ENCODE peak calls at places on chromosomes 6 and 20, in seven cellular contexts. L is PC-9, I is OCI-LY7, N is psoas muscle, M is Karpas-422, H is esophagus muscularis mucosa, T is thyroid gland. X is an unnamed sample.

GRCh38 chr6:24936641-24937317 is 1.0 kb upstream of the RIPOR2 start:
- DNase-seq in L (no peak), I (no peak), N (no peak), M (peak; percentile 73), H (no peak), T (peak; percentile 51), X (no peak)

GRCh38 chr20:60101201-60101893 is 143.1 kb downstream of the CDH26 start:
- DNase-seq in L (no peak), I (no peak), N (no peak), M (no peak), H (no peak), T (peak; percentile 53), X (no peak)

GRCh38 chr6:122839477-122839876 is 50.4 kb downstream of the SMPDL3A start:
- DNase-seq in L (peak; percentile 54), I (peak; percentile 41), N (no peak), M (peak; percentile 82), H (no peak), T (peak; percentile 56), X (no peak)

GRCh38 chr6:126267621-126268020 is 72.3 kb upstream of the CENPW start:
- DNase-seq in L (no peak), I (no peak), N (no peak), M (peak; percentile 34), H (no peak), T (no peak), X (no peak)

GRCh38 chr6:113585246-113585645 is 271.9 kb upstream of the MARCKS start:
- DNase-seq in L (no peak), I (no peak), N (no peak), M (no peak), H (no peak), T (no peak), X (no peak)

GRCh38 chr20:2116170-2116940 is 14.7 kb downstream of the STK35 start:
- DNase-seq in L (no peak), I (no peak), N (no peak), M (no peak), H (no peak), T (no peak), X (no peak)

GRCh38 chr20:33689493-33689892 is 3.3 kb upstream of the E2F1 start:
- DNase-seq in L (no peak), I (no peak), N (no peak), M (no peak), H (no peak), T (no peak), X (no peak)

GRCh38 chr6:107653183-107653580 is 163.3 kb downstream of the SOBP start:
- DNase-seq in L (no peak), I (no peak), N (peak; percentile 56), M (no peak), H (no peak), T (no peak), X (no peak)

GRCh38 chr20:2312876-2313275 is 17.1 kb downstream of the TGM3 start:
- DNase-seq in L (no peak), I (no peak), N (no peak), M (no peak), H (no peak), T (no peak), X (no peak)

GRCh38 chr20:41456341-41456740 is 89.7 kb upstream of the EMILIN3 start:
- DNase-seq in L (no peak), I (no peak), N (no peak), M (no peak), H (no peak), T (no peak), X (no peak)

GRCh38 chr6:10330515-10330914 is 84.4 kb downstream of the TFAP2A start:
- DNase-seq in L (no peak), I (no peak), N (no peak), M (no peak), H (no peak), T (no peak), X (no peak)

GRCh38 chr20:47795214-47795667 is 10.0 kb upstream of the SULF2 start:
- DNase-seq in L (peak; percentile 97), I (no peak), N (peak; percentile 49), M (no peak), H (no peak), T (peak; percentile 39), X (no peak)

GRCh38 chr6:116847234-116847633 is 18.4 kb upstream of the GPRC6A start:
- DNase-seq in L (no peak), I (peak; percentile 30), N (no peak), M (peak; percentile 76), H (no peak), T (no peak), X (no peak)

GRCh38 chr6:12404651-12405050 is 114.5 kb downstream of the EDN1 start:
- DNase-seq in L (no peak), I (no peak), N (no peak), M (no peak), H (no peak), T (no peak), X (no peak)

GRCh38 chr20:36969050-36969449 is 17.5 kb upstream of the SAMHD1 start:
- DNase-seq in L (no peak), I (no peak), N (no peak), M (no peak), H (no peak), T (no peak), X (no peak)

GRCh38 chr6:52496609-52497008 is 76.5 kb downstream of the EFHC1 start:
- DNase-seq in L (no peak), I (peak; percentile 58), N (no peak), M (no peak), H (no peak), T (no peak), X (no peak)

GRCh38 chr6:152458648-152459047 is 178.5 kb downstream of the SYNE1 start:
- DNase-seq in L (no peak), I (no peak), N (no peak), M (no peak), H (no peak), T (no peak), X (no peak)

GRCh38 chr20:43507150-43508080 is at the start of gene L3MBTL1:
- DNase-seq in L (peak; percentile 80), I (no peak), N (peak; percentile 38), M (no peak), H (no peak), T (peak; percentile 74), X (no peak)

GRCh38 chr6:131258816-131259476 is 123.7 kb downstream of the AKAP7 start:
- DNase-seq in L (no peak), I (no peak), N (no peak), M (no peak), H (no peak), T (peak; percentile 4), X (no peak)

GRCh38 chr6:127690092-127690491 is 113.1 kb downstream of the C6orf58 start:
- DNase-seq in L (peak; percentile 0), I (no peak), N (no peak), M (no peak), H (no peak), T (no peak), X (no peak)

DNA sequence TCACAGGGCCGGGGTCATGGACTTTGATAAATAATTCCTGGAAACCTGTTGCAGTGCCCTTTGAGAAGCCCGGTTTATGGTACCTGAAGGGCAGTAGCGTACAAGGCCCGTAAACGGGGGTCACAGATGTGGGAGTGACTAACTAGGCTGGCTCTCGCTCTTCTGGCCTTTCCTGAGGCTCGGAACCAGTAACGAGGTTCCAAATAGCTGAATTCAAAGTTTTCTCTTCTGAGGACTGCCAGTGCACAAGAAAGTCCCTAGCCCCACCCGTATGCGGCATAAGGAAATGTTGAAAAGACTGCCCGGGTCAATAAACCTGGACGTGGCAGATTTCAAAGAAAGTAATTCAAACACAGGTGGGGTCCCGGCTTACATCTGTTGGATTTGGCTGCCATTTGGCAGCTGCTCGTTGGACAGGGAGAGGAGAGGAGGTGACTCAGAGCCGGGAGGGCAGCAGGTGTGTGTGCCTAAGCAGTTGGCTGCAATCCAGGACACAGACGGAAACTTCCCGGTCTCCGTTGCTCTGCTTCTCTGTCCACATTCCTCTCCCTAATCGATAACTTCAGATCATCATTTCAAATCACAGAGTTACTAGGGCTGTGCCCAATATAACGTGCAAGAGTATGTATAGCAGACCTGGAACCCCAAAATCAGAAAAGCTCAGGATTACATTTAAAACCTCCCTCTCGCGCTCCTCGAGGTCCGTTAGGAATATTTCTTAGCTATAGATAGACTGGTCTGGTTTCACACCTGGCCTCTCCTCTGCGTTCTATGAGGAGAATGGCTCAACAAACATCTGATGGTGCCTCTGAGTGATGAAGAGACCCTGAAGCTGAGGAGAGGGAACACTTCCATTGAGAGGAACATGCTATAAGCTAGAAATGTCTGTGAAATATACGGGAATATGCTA is 804 bp upstream of the GMDS start:
- DNase-seq in L (peak; percentile 79), I (peak; percentile 39), N (peak; percentile 64), M (peak; percentile 76), H (peak; percentile 92), T (peak; percentile 90), X (peak; percentile 93)
- H3K27ac ChIP-seq in L (peak overlapping the region; percentile 97), I (peak overlapping the region; percentile 17), N (peak overlapping the region; percentile 90), M (no peak overlapping the region), H (peak overlapping the region; percentile 84), T (peak overlapping the region; percentile 76), X (peak overlapping the region; percentile 93)

GRCh38 chr6:140036176-140036575 is 661.7 kb upstream of the CITED2 start:
- DNase-seq in L (no peak), I (no peak), N (no peak), M (no peak), H (no peak), T (no peak), X (no peak)

GRCh38 chr6:140041056-140041455 is 666.6 kb upstream of the CITED2 start:
- DNase-seq in L (no peak), I (no peak), N (no peak), M (no peak), H (no peak), T (no peak), X (no peak)

GRCh38 chr6:140041571-140042332 is 667.3 kb upstream of the CITED2 start:
- DNase-seq in L (no peak), I (no peak), N (no peak), M (no peak), H (no peak), T (no peak), X (no peak)

GRCh38 chr6:140040391-140040790 is 665.9 kb upstream of the CITED2 start:
- DNase-seq in L (no peak), I (no peak), N (no peak), M (no peak), H (no peak), T (no peak), X (no peak)

GRCh38 chr6:140039343-140039742 is 664.9 kb upstream of the CITED2 start:
- DNase-seq in L (no peak), I (no peak), N (no peak), M (no peak), H (no peak), T (no peak), X (no peak)
- H3K27ac ChIP-seq in L (no peak overlapping the region), I (no peak overlapping the region), N (no peak overlapping the region), M (no peak overlapping the region), H (no peak overlapping the region), T (no peak overlapping the region), X (no peak overlapping the region)

GRCh38 chr6:166625356-166625755 is 1.7 kb downstream of the RPS6KA2 start:
- DNase-seq in L (no peak), I (no peak), N (no peak), M (no peak), H (no peak), T (peak; percentile 62), X (no peak)
- H3K27ac ChIP-seq in L (no peak overlapping the region), I (no peak overlapping the region), N (peak overlapping the region; percentile 58), M (no peak overlapping the region), H (peak overlapping the region; percentile 87), T (no peak overlapping the region), X (peak overlapping the region; percentile 80)

GRCh38 chr6:44202972-44203750 is 13.6 kb upstream of the MYMX start:
- DNase-seq in L (no peak), I (no peak), N (no peak), M (no peak), H (no peak), T (no peak), X (no peak)
- H3K27ac ChIP-seq in L (peak overlapping the region; percentile 14), I (no peak overlapping the region), N (peak overlapping the region; percentile 53), M (no peak overlapping the region), H (no peak overlapping the region), T (no peak overlapping the region), X (peak overlapping the region; percentile 77)

GRCh38 chr6:28980797-28981390 is 24.2 kb downstream of the ZNF311 start:
- DNase-seq in L (peak; percentile 76), I (peak; percentile 93), N (peak; percentile 30), M (peak; percentile 87), H (no peak), T (peak; percentile 48), X (no peak)
- H3K27ac ChIP-seq in L (peak overlapping the region; percentile 81), I (peak overlapping the region; percentile 72), N (peak overlapping the region; percentile 68), M (no peak overlapping the region), H (peak overlapping the region; percentile 79), T (no peak overlapping the region), X (peak overlapping the region; percentile 86)

X was measured in vagina.